ENCODE peak calls at places on chromosomes 12 and 14, in six cellular contexts. One of them, this sample, is unnamed.

GRCh38 chr14:33486499-33486898 is 464.4 kb downstream of the EGLN3 start:
- ATAC-seq in aorta: no peak
- ATAC-seq in HepG2: no peak
- ATAC-seq in foreskin keratinocyte: no peak
- ATAC-seq in natural killer cell: no peak
- ATAC-seq in activated CD8-positive, alpha-beta T cell treated with anti-CD3 and anti-CD28 coated beads, Interleukin-2, amount 10 ng/mL, durations not matched to agents 7 days and 5 days: no peak
- ATAC-seq in this sample: no peak

GRCh38 chr14:73238941-73239340 is 1.6 kb downstream of the PAPLN start:
- ATAC-seq in aorta: no peak
- ATAC-seq in HepG2: peak
- ATAC-seq in foreskin keratinocyte: peak
- ATAC-seq in natural killer cell: no peak
- ATAC-seq in activated CD8-positive, alpha-beta T cell treated with anti-CD3 and anti-CD28 coated beads, Interleukin-2, amount 10 ng/mL, durations not matched to agents 7 days and 5 days: no peak
- ATAC-seq in this sample: no peak

GRCh38 chr14:37417151-37417550 is 177.9 kb downstream of the FOXA1 start:
- ATAC-seq in aorta: no peak
- ATAC-seq in HepG2: no peak
- ATAC-seq in foreskin keratinocyte: no peak
- ATAC-seq in natural killer cell: no peak
- ATAC-seq in activated CD8-positive, alpha-beta T cell treated with anti-CD3 and anti-CD28 coated beads, Interleukin-2, amount 10 ng/mL, durations not matched to agents 7 days and 5 days: no peak
- ATAC-seq in this sample: no peak

GRCh38 chr12:95102916-95103671 is 29.7 kb upstream of the NR2C1 start:
- ATAC-seq in aorta: no peak
- ATAC-seq in HepG2: no peak
- ATAC-seq in foreskin keratinocyte: peak
- ATAC-seq in natural killer cell: no peak
- ATAC-seq in activated CD8-positive, alpha-beta T cell treated with anti-CD3 and anti-CD28 coated beads, Interleukin-2, amount 10 ng/mL, durations not matched to agents 7 days and 5 days: peak
- ATAC-seq in this sample: no peak

GRCh38 chr12:97748298-97748697 is 285.7 kb downstream of the RMST start:
- ATAC-seq in aorta: no peak
- ATAC-seq in HepG2: no peak
- ATAC-seq in foreskin keratinocyte: no peak
- ATAC-seq in natural killer cell: no peak
- ATAC-seq in activated CD8-positive, alpha-beta T cell treated with anti-CD3 and anti-CD28 coated beads, Interleukin-2, amount 10 ng/mL, durations not matched to agents 7 days and 5 days: no peak
- ATAC-seq in this sample: peak

GRCh38 chr12:68612675-68613074 is 2.0 kb downstream of the RAP1B start:
- ATAC-seq in aorta: no peak
- ATAC-seq in HepG2: no peak
- ATAC-seq in foreskin keratinocyte: no peak
- ATAC-seq in natural killer cell: no peak
- ATAC-seq in activated CD8-positive, alpha-beta T cell treated with anti-CD3 and anti-CD28 coated beads, Interleukin-2, amount 10 ng/mL, durations not matched to agents 7 days and 5 days: no peak
- ATAC-seq in this sample: no peak

GRCh38 chr14:50859296-50859624 is 12.6 kb upstream of the ABHD12B start:
- ATAC-seq in aorta: peak
- ATAC-seq in HepG2: peak
- ATAC-seq in foreskin keratinocyte: no peak
- ATAC-seq in natural killer cell: no peak
- ATAC-seq in activated CD8-positive, alpha-beta T cell treated with anti-CD3 and anti-CD28 coated beads, Interleukin-2, amount 10 ng/mL, durations not matched to agents 7 days and 5 days: no peak
- ATAC-seq in this sample: no peak

GRCh38 chr12:111201036-111201435 is 167.9 kb downstream of the PHETA1 start:
- ATAC-seq in aorta: no peak
- ATAC-seq in HepG2: no peak
- ATAC-seq in foreskin keratinocyte: no peak
- ATAC-seq in natural killer cell: no peak
- ATAC-seq in activated CD8-positive, alpha-beta T cell treated with anti-CD3 and anti-CD28 coated beads, Interleukin-2, amount 10 ng/mL, durations not matched to agents 7 days and 5 days: no peak
- ATAC-seq in this sample: no peak

GRCh38 chr14:75411194-75411552 is 16.6 kb upstream of the JDP2 start:
- ATAC-seq in aorta: no peak
- ATAC-seq in HepG2: no peak
- ATAC-seq in foreskin keratinocyte: no peak
- ATAC-seq in natural killer cell: no peak
- ATAC-seq in activated CD8-positive, alpha-beta T cell treated with anti-CD3 and anti-CD28 coated beads, Interleukin-2, amount 10 ng/mL, durations not matched to agents 7 days and 5 days: no peak
- ATAC-seq in this sample: no peak

GRCh38 chr12:1620093-1620492 is 8.9 kb upstream of the WNT5B start:
- ATAC-seq in aorta: no peak
- ATAC-seq in HepG2: no peak
- ATAC-seq in foreskin keratinocyte: no peak
- ATAC-seq in natural killer cell: no peak
- ATAC-seq in activated CD8-positive, alpha-beta T cell treated with anti-CD3 and anti-CD28 coated beads, Interleukin-2, amount 10 ng/mL, durations not matched to agents 7 days and 5 days: no peak
- ATAC-seq in this sample: no peak

GRCh38 chr14:102375126-102375525 is 12.4 kb downstream of the TECPR2 start:
- ATAC-seq in aorta: no peak
- ATAC-seq in HepG2: no peak
- ATAC-seq in foreskin keratinocyte: no peak
- ATAC-seq in natural killer cell: no peak
- ATAC-seq in activated CD8-positive, alpha-beta T cell treated with anti-CD3 and anti-CD28 coated beads, Interleukin-2, amount 10 ng/mL, durations not matched to agents 7 days and 5 days: no peak
- ATAC-seq in this sample: no peak

GRCh38 chr12:98870521-98870920 is 225.4 kb downstream of the APAF1 start:
- ATAC-seq in aorta: no peak
- ATAC-seq in HepG2: no peak
- ATAC-seq in foreskin keratinocyte: no peak
- ATAC-seq in natural killer cell: no peak
- ATAC-seq in activated CD8-positive, alpha-beta T cell treated with anti-CD3 and anti-CD28 coated beads, Interleukin-2, amount 10 ng/mL, durations not matched to agents 7 days and 5 days: no peak
- ATAC-seq in this sample: no peak

GRCh38 chr12:92467886-92468285 is 234.9 kb upstream of the PLEKHG7 start:
- ATAC-seq in aorta: no peak
- ATAC-seq in HepG2: no peak
- ATAC-seq in foreskin keratinocyte: no peak
- ATAC-seq in natural killer cell: no peak
- ATAC-seq in activated CD8-positive, alpha-beta T cell treated with anti-CD3 and anti-CD28 coated beads, Interleukin-2, amount 10 ng/mL, durations not matched to agents 7 days and 5 days: no peak
- ATAC-seq in this sample: no peak

GRCh38 chr12:15634010-15634676 is 155.0 kb downstream of the EPS8 start:
- ATAC-seq in aorta: no peak
- ATAC-seq in HepG2: no peak
- ATAC-seq in foreskin keratinocyte: no peak
- ATAC-seq in natural killer cell: no peak
- ATAC-seq in activated CD8-positive, alpha-beta T cell treated with anti-CD3 and anti-CD28 coated beads, Interleukin-2, amount 10 ng/mL, durations not matched to agents 7 days and 5 days: no peak
- ATAC-seq in this sample: no peak

GRCh38 chr12:12734561-12735071 is 17.4 kb downstream of the CDKN1B start:
- ATAC-seq in aorta: no peak
- ATAC-seq in HepG2: peak
- ATAC-seq in foreskin keratinocyte: no peak
- ATAC-seq in natural killer cell: no peak
- ATAC-seq in activated CD8-positive, alpha-beta T cell treated with anti-CD3 and anti-CD28 coated beads, Interleukin-2, amount 10 ng/mL, durations not matched to agents 7 days and 5 days: no peak
- ATAC-seq in this sample: no peak

GRCh38 chr12:2395352-2395977 is 342.7 kb downstream of the CACNA1C start:
- ATAC-seq in aorta: peak
- ATAC-seq in HepG2: peak
- ATAC-seq in foreskin keratinocyte: no peak
- ATAC-seq in natural killer cell: no peak
- ATAC-seq in activated CD8-positive, alpha-beta T cell treated with anti-CD3 and anti-CD28 coated beads, Interleukin-2, amount 10 ng/mL, durations not matched to agents 7 days and 5 days: no peak
- ATAC-seq in this sample: no peak